ENCODE peak calls at places on chromosome 18, in four cellular contexts. M is GM13976; A is CD8-positive, alpha-beta T cell; X is body of pancreas. D is an unnamed sample.

GRCh38 chr18:35189510-35189909 is 51.3 kb upstream of the ZNF397 start:
- DNase-seq in M (no peak), A (no peak), X (no peak), D (no peak)

GRCh38 chr18:9638886-9639285 is 24.5 kb upstream of the PPP4R1 start:
- DNase-seq in M (no peak), A (no peak), X (no peak), D (no peak)

GRCh38 chr18:80075940-80076339 is 33.1 kb upstream of the ADNP2 start:
- DNase-seq in A (no peak), X (no peak), M (no peak), D (no peak)

GRCh38 chr18:35816003-35816402 is 156.5 kb upstream of the RMP24 start:
- DNase-seq in X (no peak), M (no peak), A (no peak), D (no peak)

GRCh38 chr18:67508146-67508545 is 8.4 kb downstream of the DSEL start:
- DNase-seq in A (no peak), X (no peak), M (no peak), D (peak)

GRCh38 chr18:3179430-3180089 is 40.2 kb downstream of the MYOM1 start:
- DNase-seq in A (no peak), X (no peak), M (peak), D (no peak)

GRCh38 chr18:54222922-54223567 is 1.4 kb downstream of the MBD2 start:
- DNase-seq in X (no peak), M (no peak), A (peak), D (no peak)

GRCh38 chr18:8357320-8357719 is 251.9 kb upstream of the RAB12 start:
- DNase-seq in A (no peak), M (no peak), X (no peak), D (peak)

GRCh38 chr18:63646916-63647315 is 2.9 kb upstream of the SERPINB4 start:
- DNase-seq in M (no peak), X (no peak), A (no peak), D (no peak)

GRCh38 chr18:3982541-3982940 is 472.6 kb downstream of the DLGAP1 start:
- DNase-seq in X (no peak), M (no peak), A (no peak), D (no peak)

GRCh38 chr18:74152906-74153305 is 4.6 kb downstream of the TIMM21 start:
- DNase-seq in X (no peak), A (no peak), M (no peak), D (peak)
- TF ChIP-seq CTCF in X (no peak), A (no peak), M (no peak), D (peak)

GRCh38 chr18:5066380-5066977 is 130.6 kb downstream of the AKAIN1 start:
- DNase-seq in A (no peak), X (peak), M (no peak), D (peak)
- TF ChIP-seq CTCF in A (no peak), X (no peak), M (peak), D (peak)

GRCh38 chr18:48875942-48876511 is 74.7 kb downstream of the SMAD7 start:
- DNase-seq in M (no peak), X (no peak), A (no peak), D (peak)
- TF ChIP-seq CTCF in M (no peak), X (no peak), A (no peak), D (no peak)

GRCh38 chr18:48419268-48420022 is 10.3 kb upstream of the ZBTB7C start:
- DNase-seq in X (no peak), A (no peak), M (no peak), D (peak)
- TF ChIP-seq CTCF in X (no peak), A (no peak), M (no peak), D (peak)

GRCh38 chr18:49861659-49862058 is 48.3 kb upstream of the ACAA2 start:
- DNase-seq in X (no peak), A (no peak), M (peak), D (peak)
- TF ChIP-seq CTCF in X (no peak), A (peak), M (peak), D (peak)

GRCh38 chr18:31206787-31207381 is 44.2 kb upstream of the DSC1 start:
- DNase-seq in A (no peak), M (peak), X (peak), D (peak)
- TF ChIP-seq CTCF in A (no peak), M (peak), X (no peak), D (no peak)

GRCh38 chr18:74040459-74041332 is 106.9 kb downstream of the FBXO15 start:
- DNase-seq in A (peak), X (peak), M (peak), D (peak)
- TF ChIP-seq CTCF in A (peak), X (peak), M (peak), D (peak)

GRCh38 chr18:22368066-22368465 is 49.6 kb downstream of the CTAGE1 start:
- DNase-seq in M (no peak), A (no peak), X (no peak), D (no peak)

DNA sequence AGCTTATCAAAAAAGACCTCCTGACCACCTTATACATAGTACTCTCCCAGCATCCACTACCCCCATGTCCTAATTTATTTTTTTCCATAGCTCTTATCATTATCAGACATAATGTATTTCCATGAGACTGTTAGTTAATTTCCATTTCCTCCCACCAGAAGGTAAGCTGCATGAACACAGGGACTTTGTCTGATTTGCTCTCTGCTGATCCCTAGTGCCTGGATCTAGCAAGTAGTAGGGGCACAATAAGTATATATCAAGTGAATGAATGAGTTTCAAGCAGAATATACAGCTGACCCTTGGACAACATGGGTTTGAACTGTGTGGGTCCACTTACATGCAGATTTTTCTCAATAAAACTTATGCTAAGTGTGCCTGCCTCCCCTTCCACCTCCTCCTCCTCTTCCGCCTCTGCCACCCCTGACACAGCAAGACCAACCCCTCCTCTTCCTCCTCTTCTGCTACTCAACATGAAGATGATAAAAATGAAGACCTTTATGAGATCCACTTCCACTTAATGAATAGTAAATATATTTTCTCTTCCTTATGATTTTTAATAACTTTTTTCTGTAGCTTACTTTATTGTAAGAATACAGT is 53.8 kb downstream of the CTAGE1 start:
- DNase-seq in A (no peak), M (no peak), X (no peak), D (no peak)
- TF ChIP-seq CTCF in A (peak), M (no peak), X (no peak), D (peak)

GRCh38 chr18:61554117-61554776 is 221.0 kb downstream of the CDH20 start:
- DNase-seq in A (peak), X (peak), M (no peak), D (peak)

GRCh38 chr18:61549411-61549810 is 216.2 kb downstream of the CDH20 start:
- DNase-seq in A (no peak), X (no peak), M (no peak), D (no peak)

GRCh38 chr18:61554946-61555361 is 221.7 kb downstream of the CDH20 start:
- DNase-seq in M (no peak), X (no peak), A (no peak), D (no peak)

GRCh38 chr18:61549889-61550288 is 216.7 kb downstream of the CDH20 start:
- DNase-seq in A (no peak), X (no peak), M (no peak), D (no peak)

DNA sequence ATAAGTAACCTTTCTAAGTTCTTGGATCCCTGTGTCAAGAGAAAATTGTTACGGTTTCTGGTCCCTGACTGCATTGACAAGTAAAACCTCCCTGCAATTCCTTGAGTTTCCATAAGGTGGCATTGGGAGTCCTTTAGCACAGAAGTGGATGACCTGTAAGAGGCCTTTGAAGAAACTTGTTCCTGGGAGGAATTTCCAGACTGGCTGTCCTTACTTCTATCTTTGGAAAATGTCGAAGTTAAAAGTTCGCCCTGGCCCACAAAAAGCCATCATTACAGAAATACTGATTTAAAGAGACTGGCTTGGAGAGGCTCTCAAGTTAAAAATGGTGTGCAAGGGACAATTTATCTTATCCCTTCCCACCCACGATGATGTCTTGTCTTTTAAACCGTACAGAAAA is 218.4 kb downstream of the CDH20 start:
- DNase-seq in M (peak), X (peak), A (no peak), D (peak)
- TF ChIP-seq CTCF in M (peak), X (peak), A (peak), D (peak)

GRCh38 chr18:39732918-39733317 is 2167.3 kb upstream of the CELF4 start:
- DNase-seq in M (no peak), A (no peak), X (no peak), D (peak)
- TF ChIP-seq CTCF in M (no peak), A (no peak), X (no peak), D (peak)

D was measured in GM23338.